ENCODE peak calls at places on chromosomes 7 and 10, in ten cellular contexts. L, S, O, C, Z, H, U, B, K and R are unnamed samples.

GRCh38 chr10:7813481-7813880 is 4.8 kb upstream of the TAF3 start:
- DNase-seq in L (no peak), S (no peak), O (no peak), C (no peak), Z (no peak), H (no peak), U (no peak), B (no peak), K (no peak), R (peak)

GRCh38 chr7:139692723-139693122 is 85.1 kb downstream of the HIPK2 start:
- DNase-seq in L (no peak), S (no peak), O (no peak), C (no peak), Z (no peak), H (no peak), U (no peak), B (no peak), K (no peak), R (no peak)

GRCh38 chr7:12771378-12771877 is 84.0 kb downstream of the ARL4A start:
- DNase-seq in L (no peak), S (no peak), O (peak), C (no peak), Z (peak), H (no peak), U (peak), B (peak), K (peak), R (no peak)

GRCh38 chr10:90222372-90222771 is 521.0 kb downstream of the KIF20B start:
- DNase-seq in L (no peak), S (no peak), O (peak), C (no peak), Z (no peak), H (no peak), U (peak), B (no peak), K (peak), R (no peak)

GRCh38 chr7:75667938-75668337 is 70.8 kb downstream of the HIP1 start:
- DNase-seq in L (no peak), S (no peak), O (no peak), C (no peak), Z (no peak), H (no peak), U (no peak), B (no peak), K (no peak), R (no peak)

GRCh38 chr10:122495406-122496340 is 34.3 kb downstream of the HTRA1 start:
- DNase-seq in L (no peak), S (no peak), O (peak), C (no peak), Z (no peak), H (no peak), U (peak), B (no peak), K (peak), R (no peak)

GRCh38 chr10:63825766-63826165 is 304.6 kb downstream of the REEP3 start:
- DNase-seq in L (no peak), S (no peak), O (no peak), C (no peak), Z (no peak), H (no peak), U (no peak), B (no peak), K (no peak), R (peak)

GRCh38 chr7:145644426-145645154 is 472.0 kb upstream of the CNTNAP2 start:
- DNase-seq in L (no peak), S (no peak), O (no peak), C (no peak), Z (no peak), H (peak), U (no peak), B (no peak), K (no peak), R (no peak)

GRCh38 chr7:27112361-27112760 is 9.9 kb upstream of the HOXA2 start:
- DNase-seq in L (no peak), S (no peak), O (no peak), C (no peak), Z (no peak), H (no peak), U (no peak), B (no peak), K (no peak), R (no peak)

GRCh38 chr7:98210513-98211220 is 572 bp upstream of the BHLHA15 start:
- DNase-seq in L (no peak), S (no peak), O (peak), C (peak), Z (no peak), H (no peak), U (no peak), B (no peak), K (no peak), R (no peak)

GRCh38 chr7:134449596-134450194 is 9.2 kb downstream of the AKR1B1 start:
- DNase-seq in L (no peak), S (no peak), O (peak), C (no peak), Z (no peak), H (peak), U (no peak), B (no peak), K (no peak), R (no peak)

GRCh38 chr10:24722676-24723385 is 856 bp downstream of the ARHGAP21 start:
- DNase-seq in L (peak), S (no peak), O (peak), C (peak), Z (peak), H (no peak), U (peak), B (peak), K (peak), R (no peak)

GRCh38 chr10:88261152-88261551 is 322.0 kb downstream of the RNLS start:
- DNase-seq in L (no peak), S (no peak), O (no peak), C (no peak), Z (no peak), H (no peak), U (no peak), B (no peak), K (no peak), R (no peak)

GRCh38 chr7:117071597-117071996 is 118.3 kb downstream of the ST7 start:
- DNase-seq in L (no peak), S (no peak), O (no peak), C (no peak), Z (no peak), H (no peak), U (no peak), B (no peak), K (no peak), R (no peak)

GRCh38 chr7:139016931-139017511 is 18.8 kb downstream of the ZC3HAV1L start:
- DNase-seq in L (peak), S (no peak), O (peak), C (peak), Z (peak), H (peak), U (peak), B (peak), K (peak), R (peak)

GRCh38 chr10:8149991-8150390 is 95.5 kb downstream of the GATA3 start:
- DNase-seq in L (no peak), S (no peak), O (no peak), C (no peak), Z (no peak), H (no peak), U (no peak), B (no peak), K (no peak), R (no peak)

GRCh38 chr7:130695840-130696239 is 9.5 kb upstream of the TSGA13 start:
- DNase-seq in L (no peak), S (no peak), O (peak), C (no peak), Z (no peak), H (no peak), U (peak), B (no peak), K (peak), R (peak)

GRCh38 chr7:19069842-19070241 is 47.6 kb downstream of the TWIST1 start:
- DNase-seq in L (no peak), S (no peak), O (no peak), C (no peak), Z (no peak), H (no peak), U (peak), B (no peak), K (peak), R (no peak)

GRCh38 chr10:21202766-21203457 is 305.8 kb upstream of the NEBL start:
- DNase-seq in L (no peak), S (no peak), O (peak), C (no peak), Z (no peak), H (no peak), U (peak), B (no peak), K (no peak), R (no peak)

GRCh38 chr7:108630002-108630401 is 60.3 kb downstream of the DNAJB9 start:
- DNase-seq in L (peak), S (no peak), O (no peak), C (no peak), Z (peak), H (no peak), U (peak), B (no peak), K (no peak), R (no peak)

GRCh38 chr10:101310528-101311439 is 43.2 kb upstream of the BTRC start:
- DNase-seq in L (peak), S (no peak), O (no peak), C (peak), Z (no peak), H (no peak), U (no peak), B (no peak), K (no peak), R (no peak)

GRCh38 chr10:114905450-114905849 is 32.5 kb upstream of the TRUB1 start:
- DNase-seq in L (no peak), S (no peak), O (peak), C (no peak), Z (no peak), H (no peak), U (peak), B (no peak), K (peak), R (no peak)

GRCh38 chr7:154631162-154631561 is 371.8 kb downstream of the PAXIP1 start:
- DNase-seq in L (no peak), S (no peak), O (no peak), C (no peak), Z (no peak), H (no peak), U (no peak), B (no peak), K (no peak), R (no peak)

GRCh38 chr7:7898155-7898554 is 70.4 kb upstream of the GLCCI1 start:
- DNase-seq in L (no peak), S (no peak), O (peak), C (no peak), Z (no peak), H (no peak), U (no peak), B (no peak), K (no peak), R (no peak)

GRCh38 chr7:47816647-47817046 is 131.6 kb downstream of the PKD1L1 start:
- DNase-seq in L (no peak), S (no peak), O (peak), C (no peak), Z (no peak), H (no peak), U (peak), B (no peak), K (peak), R (peak)

GRCh38 chr7:29496355-29497020 is 67.1 kb upstream of the PRR15 start:
- DNase-seq in L (no peak), S (no peak), O (no peak), C (no peak), Z (no peak), H (no peak), U (no peak), B (no peak), K (no peak), R (no peak)

GRCh38 chr7:106065560-106066500 is 46.3 kb downstream of the SYPL1 start:
- DNase-seq in L (no peak), S (no peak), O (peak), C (no peak), Z (no peak), H (peak), U (peak), B (peak), K (no peak), R (no peak)

GRCh38 chr10:48606530-48607355 is 1.9 kb upstream of the ARHGAP22 start:
- DNase-seq in L (no peak), S (no peak), O (peak), C (no peak), Z (no peak), H (peak), U (peak), B (peak), K (peak), R (no peak)

GRCh38 chr10:7606977-7607404 is 59.8 kb downstream of the ITIH5 start:
- DNase-seq in L (no peak), S (no peak), O (peak), C (no peak), Z (no peak), H (no peak), U (no peak), B (no peak), K (peak), R (no peak)

GRCh38 chr10:88332526-88333265 is 250.4 kb downstream of the RNLS start:
- DNase-seq in L (no peak), S (no peak), O (no peak), C (no peak), Z (no peak), H (no peak), U (no peak), B (no peak), K (no peak), R (peak)

GRCh38 chr7:106050743-106051110 is 61.4 kb downstream of the SYPL1 start:
- DNase-seq in L (no peak), S (no peak), O (peak), C (no peak), Z (no peak), H (no peak), U (peak), B (no peak), K (peak), R (peak)

GRCh38 chr10:68074775-68075549 is at the start of gene HERC4:
- DNase-seq in L (peak), S (peak), O (peak), C (peak), Z (peak), H (peak), U (peak), B (peak), K (peak), R (peak)

GRCh38 chr7:149824748-149825566 is 13.2 kb upstream of the ZNF862 start:
- DNase-seq in L (no peak), S (no peak), O (no peak), C (peak), Z (no peak), H (no peak), U (no peak), B (peak), K (no peak), R (no peak)

GRCh38 chr7:147879116-147879750 is 711.3 kb upstream of the C7orf33 start:
- DNase-seq in L (no peak), S (no peak), O (no peak), C (no peak), Z (no peak), H (no peak), U (no peak), B (no peak), K (no peak), R (no peak)

GRCh38 chr10:110408203-110408871 is 89.4 kb upstream of the DUSP5 start:
- DNase-seq in L (no peak), S (no peak), O (peak), C (no peak), Z (no peak), H (peak), U (peak), B (no peak), K (peak), R (no peak)

GRCh38 chr7:127290801-127291361 is 38.1 kb upstream of the GRM8 start:
- DNase-seq in L (no peak), S (no peak), O (peak), C (no peak), Z (no peak), H (no peak), U (peak), B (no peak), K (no peak), R (no peak)

GRCh38 chr10:5447611-5448071 is 35.3 kb downstream of the NET1 start:
- DNase-seq in L (no peak), S (no peak), O (peak), C (no peak), Z (no peak), H (no peak), U (peak), B (no peak), K (peak), R (peak)

GRCh38 chr7:18762189-18762588 is 266.6 kb downstream of the HDAC9 start:
- DNase-seq in L (no peak), S (no peak), O (peak), C (no peak), Z (no peak), H (no peak), U (peak), B (no peak), K (peak), R (no peak)